ENCODE peak calls at places on chromosomes 7 and 10, in ten cellular contexts. M is pancreas, B is AG08395, R is WTC11, W is HFFc6, F is endothelial cell of umbilical vein, N is HEK293T, E is NCI-H446, K is fibroblast of lung, Y is progenitor cell of endocrine pancreas. S is an unnamed sample.

GRCh38 chr7:38020134-38020533 is 99.7 kb downstream of the EPDR1 start:
- DNase-seq in M (no peak), B (peak), R (no peak), W (no peak), F (no peak), N (no peak), E (no peak), K (no peak), Y (no peak), S (no peak)

GRCh38 chr7:106659369-106659962 is 1.5 kb downstream of the CCDC71L start:
- DNase-seq in M (no peak), B (peak), R (no peak), W (peak), F (no peak), N (no peak), E (no peak), K (no peak), Y (no peak), S (no peak)

GRCh38 chr10:14372616-14373015 is 41.9 kb upstream of the FRMD4A start:
- DNase-seq in M (no peak), B (no peak), R (no peak), W (no peak), F (no peak), N (no peak), E (no peak), K (no peak), Y (no peak), S (no peak)

GRCh38 chr7:128398016-128398840 is 11.6 kb downstream of the IMPDH1 start:
- DNase-seq in M (peak), B (peak), R (peak), W (peak), F (peak), N (peak), E (peak), K (peak), Y (peak), S (no peak)

GRCh38 chr7:147245274-147245673 is 1128.7 kb downstream of the CNTNAP2 start:
- DNase-seq in M (peak), B (peak), R (peak), W (no peak), F (no peak), N (peak), E (peak), K (peak), Y (no peak), S (no peak)

GRCh38 chr10:33596411-33596810 is 261.9 kb upstream of the NRP1 start:
- DNase-seq in M (no peak), B (no peak), R (no peak), W (no peak), F (no peak), N (no peak), E (no peak), K (no peak), Y (no peak), S (no peak)

GRCh38 chr10:94500063-94500462 is 45.5 kb upstream of the HELLS start:
- DNase-seq in M (no peak), B (no peak), R (no peak), W (peak), F (no peak), N (peak), E (no peak), K (peak), Y (no peak), S (no peak)

GRCh38 chr7:128876978-128877755 is 14.5 kb downstream of the ATP6V1F start:
- DNase-seq in M (no peak), B (no peak), R (peak), W (no peak), F (no peak), N (no peak), E (no peak), K (no peak), Y (no peak), S (no peak)

GRCh38 chr7:33986951-33987948 is 81.9 kb downstream of the BMPER start:
- DNase-seq in M (no peak), B (peak), R (no peak), W (peak), F (peak), N (no peak), E (peak), K (peak), Y (no peak), S (no peak)

GRCh38 chr10:64959883-64960282 is 1438.7 kb downstream of the REEP3 start:
- DNase-seq in M (no peak), B (no peak), R (no peak), W (no peak), F (no peak), N (no peak), E (no peak), K (no peak), Y (no peak), S (no peak)

GRCh38 chr7:157830331-157830730 is 493.5 kb downstream of the DNAJB6 start:
- DNase-seq in M (no peak), B (no peak), R (no peak), W (no peak), F (no peak), N (no peak), E (no peak), K (no peak), Y (no peak), S (no peak)